ENCODE peak calls at places on chromosomes 6 and 20, in seven cellular contexts. I is heart right ventricle, L is transverse colon, B is esophagus squamous epithelium, E is left ventricle myocardium inferior, Q is A549, G is Peyer's patch. V is an unnamed sample.

GRCh38 chr20:25706793-25707192 is 10.1 kb upstream of the ZNF337 start:
- DNase-seq in E (no peak), L (no peak), G (no peak), Q (no peak), B (no peak), I (no peak), V (no peak)

GRCh38 chr6:7848229-7848628 is 62.4 kb downstream of the TXNDC5 start:
- DNase-seq in I (no peak), B (no peak), G (no peak), E (no peak), Q (no peak), L (no peak), V (no peak)

GRCh38 chr6:106527979-106528378 is 101.3 kb downstream of the RTN4IP1 start:
- DNase-seq in Q (peak), G (no peak), I (no peak), B (no peak), E (no peak), L (no peak), V (no peak)

GRCh38 chr6:136921521-136921935 is 573 bp upstream of the SLC35D3 start:
- DNase-seq in B (no peak), L (peak), I (no peak), G (no peak), E (no peak), Q (peak), V (no peak)

GRCh38 chr6:170062209-170062903 is 228.5 kb downstream of the DLL1 start:
- DNase-seq in B (no peak), E (no peak), G (no peak), Q (no peak), L (peak), I (peak), V (peak)

GRCh38 chr6:102022803-102023202 is 629.3 kb downstream of the GRIK2 start:
- DNase-seq in G (no peak), E (no peak), I (no peak), L (no peak), B (no peak), Q (no peak), V (no peak)

GRCh38 chr6:49252901-49253300 is 210.2 kb downstream of the MMUT start:
- DNase-seq in G (no peak), I (no peak), E (no peak), B (no peak), Q (no peak), L (no peak), V (no peak)

GRCh38 chr6:167079853-167080297 is 43.0 kb upstream of the CCR6 start:
- DNase-seq in E (no peak), B (no peak), Q (no peak), G (peak), I (no peak), L (peak), V (no peak)

GRCh38 chr20:48875914-48876240 is 45.6 kb upstream of the ARFGEF2 start:
- DNase-seq in G (no peak), L (no peak), E (no peak), Q (no peak), B (no peak), I (no peak), V (no peak)

GRCh38 chr6:96156425-96156824 is 140.7 kb downstream of the FUT9 start:
- DNase-seq in G (no peak), B (no peak), Q (no peak), L (no peak), E (no peak), I (no peak), V (no peak)

GRCh38 chr6:27500177-27500576 is 27.3 kb upstream of the ZNF184 start:
- DNase-seq in I (no peak), E (no peak), L (no peak), G (no peak), B (no peak), Q (no peak), V (no peak)

GRCh38 chr6:22613695-22614094 is 44.3 kb downstream of the HDGFL1 start:
- DNase-seq in G (no peak), E (no peak), L (no peak), B (no peak), Q (no peak), I (peak), V (no peak)

GRCh38 chr20:33093074-33093473 is 13.6 kb downstream of the BPIFB4 start:
- DNase-seq in L (no peak), Q (no peak), E (no peak), I (no peak), G (no peak), B (no peak), V (no peak)

GRCh38 chr6:106149472-106150069 is 63.4 kb downstream of the PRDM1 start:
- DNase-seq in B (no peak), E (no peak), G (no peak), I (no peak), L (no peak), Q (no peak), V (no peak)

GRCh38 chr20:33732166-33732970 is 572 bp downstream of the ZNF341 start:
- DNase-seq in I (peak), E (peak), G (peak), Q (peak), B (peak), L (peak), V (peak)

GRCh38 chr6:7107578-7108195 is at the start of gene RREB1:
- DNase-seq in Q (peak), G (peak), B (no peak), I (peak), L (peak), E (peak), V (peak)

DNA sequence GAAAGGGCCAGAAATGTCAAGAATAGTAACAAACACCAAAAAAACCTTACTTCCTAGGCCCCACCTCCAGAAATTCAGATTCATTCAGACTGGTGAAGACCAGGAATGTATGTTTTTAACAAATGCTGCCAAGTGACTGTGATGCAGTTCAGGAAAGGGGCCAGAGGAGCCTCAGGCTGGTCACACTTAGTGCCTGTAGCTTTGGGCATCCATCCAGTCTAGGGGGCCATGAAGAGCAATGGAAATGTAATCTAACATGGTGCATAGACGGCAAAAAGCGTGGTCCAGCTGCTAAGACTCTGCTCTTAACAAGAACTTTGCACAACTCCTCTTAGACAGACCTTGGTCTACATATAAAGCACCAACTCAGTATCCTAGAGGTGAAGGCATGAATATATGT is 7.1 kb downstream of the GJA1 start:
- DNase-seq in Q (no peak), E (no peak), L (no peak), G (no peak), I (no peak), B (no peak), V (no peak)
- H3K4me3 ChIP-seq in Q (no peak), E (peak), L (no peak), G (no peak), I (no peak), B (no peak), V (peak)

DNA sequence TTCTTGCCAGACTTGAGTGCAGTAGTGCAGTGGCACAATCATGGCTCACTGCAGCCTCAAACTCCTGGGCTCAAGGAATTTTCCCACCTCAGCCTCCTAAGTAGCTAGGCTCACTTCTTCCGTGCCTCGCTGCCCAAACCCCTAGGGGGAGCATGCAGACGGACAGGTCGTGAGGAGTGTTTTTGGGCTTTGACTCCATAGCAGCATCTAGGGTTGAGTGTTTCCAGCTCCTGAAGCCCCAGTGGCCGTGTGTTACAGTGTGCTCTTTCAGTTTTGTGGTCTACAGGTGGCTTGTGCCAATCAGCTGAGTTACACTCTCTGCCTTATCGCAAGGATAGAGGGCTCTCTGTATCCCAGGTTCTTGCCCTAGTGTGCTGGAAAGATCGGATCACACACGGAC is 33.4 kb downstream of the NCOA3 start:
- DNase-seq in B (no peak), L (no peak), E (no peak), Q (no peak), I (no peak), G (no peak), V (no peak)
- TF ChIP-seq CTCF in B (no peak), L (no peak), E (peak), Q (peak), I (no peak), G (no peak), V (no peak)

DNA sequence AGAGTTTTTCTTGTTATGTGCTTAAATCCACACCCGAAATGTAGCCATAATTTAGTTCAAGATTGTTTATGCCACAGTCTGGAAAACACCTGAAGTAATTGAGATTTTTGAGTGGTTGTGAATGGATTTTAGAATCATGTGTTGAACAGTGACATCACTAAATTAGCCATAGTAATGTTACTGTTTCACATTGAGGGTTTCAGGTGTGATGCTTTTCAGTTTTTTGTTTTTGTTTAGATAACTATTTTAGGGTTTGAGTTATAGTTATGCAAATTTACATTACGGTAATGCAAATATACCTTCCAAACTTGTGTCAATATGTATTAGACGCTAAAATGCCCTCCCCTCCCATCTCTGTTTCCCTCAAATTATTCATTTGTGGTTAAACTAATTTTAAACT is 22.9 kb downstream of the QKI start:
- DNase-seq in I (no peak), Q (no peak), G (no peak), L (no peak), E (no peak), B (no peak), V (no peak)
- H3K4me3 ChIP-seq in I (no peak), Q (no peak), G (no peak), L (no peak), E (peak), B (no peak), V (no peak)

DNA sequence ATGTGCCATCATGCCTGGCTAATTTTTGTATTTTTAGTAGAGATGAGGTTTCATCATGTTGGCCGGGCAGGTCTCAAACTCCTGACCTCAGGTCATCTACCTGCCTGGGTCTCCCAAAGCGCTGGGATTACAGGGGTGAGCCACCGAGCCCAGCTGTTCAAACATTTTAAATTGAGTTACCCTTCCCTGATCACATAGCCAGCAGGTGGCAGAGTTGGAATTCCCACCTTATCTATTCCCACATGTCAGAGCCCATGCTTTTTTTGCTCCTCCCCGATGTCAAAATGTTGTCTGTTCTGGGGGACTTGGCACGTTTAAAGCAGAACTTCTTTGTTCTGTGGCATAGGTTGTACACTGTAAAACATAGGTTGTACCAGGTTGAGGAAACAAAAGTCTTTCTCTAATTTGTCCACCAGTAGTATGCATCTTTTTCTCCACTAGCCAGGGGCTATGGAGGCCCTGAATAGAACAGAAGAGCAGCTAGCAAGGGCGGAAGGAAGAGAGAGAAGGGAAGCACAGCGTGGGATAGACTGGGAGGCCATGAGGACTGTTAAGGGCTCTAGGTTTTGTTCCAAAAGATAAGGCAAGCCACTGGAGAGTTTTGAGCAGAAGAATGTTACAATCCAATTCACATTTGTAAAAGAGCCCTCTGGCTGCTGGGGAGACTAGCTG is 7.3 kb upstream of the LBP start:
- DNase-seq in L (no peak), B (no peak), Q (no peak), E (no peak), I (no peak), G (no peak), V (no peak)
- TF ChIP-seq CTCF in L (no peak), B (peak), Q (no peak), E (peak), I (no peak), G (no peak), V (no peak)

GRCh38 chr6:164825386-164825785 is 484.0 kb downstream of the C6orf118 start:
- DNase-seq in L (no peak), Q (no peak), I (no peak), B (no peak), E (no peak), G (no peak), V (no peak)
- H3K4me3 ChIP-seq in L (no peak), Q (no peak), I (no peak), B (no peak), E (no peak), G (no peak), V (no peak)

DNA sequence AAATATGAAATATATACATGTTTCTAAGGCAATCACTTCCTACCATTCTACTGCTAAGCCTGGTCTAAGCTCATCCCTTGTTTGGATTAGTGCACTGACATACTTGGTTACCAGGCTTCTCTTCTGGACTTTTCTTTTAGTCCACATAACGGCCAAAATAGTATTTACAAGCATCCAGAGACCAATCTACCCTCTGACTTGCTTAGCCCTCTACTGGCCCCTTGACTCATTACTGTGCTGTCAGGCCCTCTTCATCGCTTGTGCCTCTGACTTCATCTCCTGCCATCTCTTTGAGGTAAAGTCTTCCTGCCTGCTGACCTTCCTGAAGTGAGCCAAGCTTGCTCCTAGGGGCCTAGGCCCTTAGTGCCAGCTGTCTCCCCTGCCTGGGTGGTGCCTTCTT is 35.1 kb downstream of the TULP4 start:
- DNase-seq in I (no peak), G (no peak), B (no peak), L (no peak), E (no peak), Q (no peak), V (no peak)
- TF ChIP-seq CTCF in I (no peak), G (no peak), B (no peak), L (no peak), E (no peak), Q (no peak), V (no peak)

GRCh38 chr6:107943626-107944439 is 14.2 kb downstream of the SEC63 start:
- DNase-seq in B (no peak), I (no peak), E (no peak), L (no peak), Q (no peak), G (no peak), V (no peak)
- H3K4me3 ChIP-seq in B (no peak), I (no peak), E (no peak), L (no peak), Q (no peak), G (no peak), V (no peak)

GRCh38 chr6:79250107-79250514 is 15.6 kb upstream of the HMGN3 start:
- DNase-seq in E (no peak), L (no peak), G (no peak), Q (no peak), B (no peak), I (no peak), V (no peak)
- TF ChIP-seq CTCF in E (peak), L (no peak), G (peak), Q (no peak), B (no peak), I (no peak), V (no peak)

GRCh38 chr6:164347455-164347854 is 932.9 kb downstream of the QKI start:
- DNase-seq in L (no peak), G (no peak), Q (no peak), B (no peak), I (no peak), E (no peak), V (no peak)

GRCh38 chr6:164345856-164346496 is 931.5 kb downstream of the QKI start:
- DNase-seq in I (no peak), B (no peak), L (no peak), E (no peak), G (no peak), Q (no peak), V (no peak)

GRCh38 chr6:164345340-164345739 is 930.8 kb downstream of the QKI start:
- DNase-seq in I (no peak), Q (no peak), B (no peak), G (no peak), L (no peak), E (no peak), V (no peak)

GRCh38 chr6:164346631-164347030 is 932.1 kb downstream of the QKI start:
- DNase-seq in L (no peak), I (no peak), G (no peak), Q (no peak), E (no peak), B (no peak), V (no peak)

GRCh38 chr6:164344801-164345291 is 930.3 kb downstream of the QKI start:
- DNase-seq in G (no peak), I (no peak), B (no peak), L (no peak), E (no peak), Q (no peak), V (no peak)
- H3K4me3 ChIP-seq in G (no peak), I (no peak), B (no peak), L (no peak), E (no peak), Q (no peak), V (no peak)